ENCODE peak calls at places on chromosomes 5 and 9, in eight cellular contexts. T, H, S, W, U, X, R and G are unnamed samples.

GRCh38 chr5:147731708-147732551 is 50.6 kb downstream of the JAKMIP2 start:
- DNase-seq in T (no peak), X (no peak), R (no peak), H (no peak), U (no peak), S (no peak), W (no peak), G (no peak)

GRCh38 chr5:158451203-158451982 is 592.4 kb upstream of the CLINT1 start:
- DNase-seq in W (no peak), R (no peak), X (no peak), U (no peak), H (no peak), T (no peak), S (no peak), G (no peak)

GRCh38 chr5:106306313-106307028 is 1364.3 kb downstream of the EFNA5 start:
- DNase-seq in R (no peak), S (no peak), W (no peak), X (no peak), U (no peak), T (no peak), H (no peak), G (no peak)

GRCh38 chr5:57931807-57932206 is 449.2 kb upstream of the ACTBL2 start:
- DNase-seq in H (no peak), R (no peak), W (no peak), X (no peak), S (no peak), T (no peak), U (no peak), G (no peak)

GRCh38 chr5:126503602-126504104 is 80.4 kb downstream of the GRAMD2B start:
- DNase-seq in U (no peak), T (no peak), S (no peak), W (no peak), R (no peak), H (no peak), X (peak; percentile 20), G (no peak)

GRCh38 chr9:136618578-136619547 is 43.9 kb upstream of the EGFL7 start:
- DNase-seq in X (no peak), U (no peak), W (no peak), S (no peak), R (peak; percentile 78), T (no peak), H (no peak), G (no peak)

GRCh38 chr9:33143241-33143642 is 23.9 kb downstream of the B4GALT1 start:
- DNase-seq in T (no peak), R (no peak), S (no peak), H (no peak), X (no peak), U (no peak), W (no peak), G (no peak)

GRCh38 chr9:134624119-134624826 is 17.3 kb upstream of the COL5A1 start:
- DNase-seq in H (no peak), R (no peak), T (no peak), U (no peak), W (no peak), S (no peak), X (no peak), G (no peak)

GRCh38 chr9:134918646-134919045 is 934 bp upstream of the FCN1 start:
- DNase-seq in X (no peak), U (no peak), T (no peak), S (no peak), W (no peak), R (no peak), H (no peak), G (no peak)

GRCh38 chr5:172492991-172493390 is 38.7 kb upstream of the SH3PXD2B start:
- DNase-seq in W (no peak), T (no peak), H (no peak), S (no peak), U (no peak), R (no peak), X (no peak), G (no peak)

GRCh38 chr5:26856238-26856637 is 182.1 kb downstream of the CDH9 start:
- DNase-seq in X (no peak), S (no peak), H (no peak), T (no peak), R (no peak), W (no peak), U (no peak), G (no peak)

GRCh38 chr5:52809884-52810283 is 22.2 kb downstream of the ITGA1 start:
- DNase-seq in S (no peak), H (no peak), W (no peak), X (no peak), R (no peak), U (no peak), T (no peak), G (no peak)

GRCh38 chr5:77993141-77993540 is 217.0 kb upstream of the TBCA start:
- DNase-seq in X (no peak), S (no peak), R (no peak), H (no peak), T (no peak), W (no peak), U (no peak), G (no peak)

GRCh38 chr5:52693279-52693678 is 94.4 kb upstream of the ITGA1 start:
- DNase-seq in W (peak; percentile 38), S (no peak), T (no peak), X (no peak), U (no peak), R (no peak), H (peak; percentile 22), G (no peak)

GRCh38 chr9:76159288-76159926 is 234.8 kb downstream of the RFK start:
- DNase-seq in W (no peak), R (no peak), S (no peak), U (no peak), X (no peak), H (no peak), T (no peak), G (no peak)

GRCh38 chr9:114532561-114533237 is 27.4 kb upstream of the WHRN start:
- DNase-seq in X (no peak), R (no peak), T (no peak), U (no peak), W (no peak), S (no peak), H (no peak), G (no peak)

GRCh38 chr5:72955143-72955767 is 586 bp upstream of the FCHO2 start:
- DNase-seq in T (no peak), S (no peak), W (no peak), R (no peak), X (no peak), U (no peak), H (no peak), G (no peak)

GRCh38 chr5:137792291-137792690 is 38.1 kb upstream of the HNRNPA0 start:
- DNase-seq in R (no peak), T (no peak), H (no peak), U (no peak), S (no peak), X (no peak), W (no peak), G (no peak)

GRCh38 chr9:130041648-130042405 is 1.2 kb downstream of the FNBP1 start:
- DNase-seq in X (no peak), W (peak; percentile 26), S (no peak), T (no peak), H (peak; percentile 49), U (peak; percentile 13), R (no peak), G (no peak)

GRCh38 chr5:73908846-73909245 is 282.9 kb downstream of the ARHGEF28 start:
- DNase-seq in T (no peak), S (no peak), H (no peak), X (no peak), R (no peak), W (no peak), U (no peak), G (no peak)

GRCh38 chr9:6186691-6187090 is 28.9 kb upstream of the IL33 start:
- DNase-seq in X (no peak), R (no peak), U (no peak), S (no peak), T (no peak), H (no peak), W (no peak), G (no peak)

GRCh38 chr5:12467799-12468198 is 563.6 kb upstream of the CTNND2 start:
- DNase-seq in W (no peak), H (no peak), R (no peak), U (no peak), X (no peak), T (no peak), S (no peak), G (no peak)

GRCh38 chr9:70962761-70963445 is 158.5 kb downstream of the TRPM3 start:
- DNase-seq in W (no peak), R (no peak), T (no peak), X (no peak), H (no peak), U (no peak), S (no peak), G (no peak)

GRCh38 chr9:78954286-78954685 is 617.5 kb upstream of the TLE4 start:
- DNase-seq in S (no peak), W (no peak), U (no peak), H (no peak), T (no peak), X (no peak), R (no peak), G (no peak)

GRCh38 chr5:65451436-65451835 is 30.3 kb downstream of the ADAMTS6 start:
- DNase-seq in W (no peak), R (no peak), H (no peak), U (no peak), S (no peak), X (no peak), T (no peak), G (no peak)

GRCh38 chr9:136881691-136882108 is 4.6 kb upstream of the TRAF2 start:
- DNase-seq in H (peak; percentile 79), S (peak; percentile 43), R (no peak), U (no peak), T (peak; percentile 72), W (peak; percentile 64), X (no peak), G (no peak)